ENCODE peak calls at places on chromosomes 6 and 20, in ten cellular contexts. B, K, N, G, S, O, C, E, V and W are unnamed samples.
A peak's percentile ranks its signal among the peaks of the same experiment; 100 is the strongest.

GRCh38 chr6:32416031-32416430 is 9.1 kb upstream of the BTNL2 start:
- DNase-seq in B (no peak), K (no peak), N (no peak), G (peak; percentile 60), S (no peak), O (no peak), C (no peak), E (peak; percentile 58), V (no peak), W (no peak)

GRCh38 chr6:32177182-32177787 is 920 bp upstream of the RNF5 start:
- DNase-seq in B (no peak), K (no peak), N (no peak), G (no peak), S (no peak), O (no peak), C (peak; percentile 50), E (no peak), V (no peak), W (no peak)

GRCh38 chr6:83168556-83168955 is 24.5 kb downstream of the PGM3 start:
- DNase-seq in B (no peak), K (no peak), N (no peak), G (no peak), S (no peak), O (no peak), C (no peak), E (no peak), V (no peak), W (no peak)

GRCh38 chr6:52155791-52156576 is 30.2 kb upstream of the IL17A start:
- DNase-seq in B (no peak), K (no peak), N (no peak), G (peak; percentile 12), S (no peak), O (no peak), C (no peak), E (no peak), V (no peak), W (no peak)

GRCh38 chr6:2432258-2432657 is 186.9 kb upstream of the GMDS start:
- DNase-seq in B (peak; percentile 83), K (no peak), N (peak; percentile 51), G (peak; percentile 97), S (no peak), O (no peak), C (no peak), E (peak; percentile 88), V (no peak), W (no peak)

GRCh38 chr6:134911532-134911931 is 38.4 kb downstream of the ALDH8A1 start:
- DNase-seq in B (peak; percentile 35), K (no peak), N (no peak), G (peak; percentile 93), S (no peak), O (no peak), C (no peak), E (peak; percentile 50), V (no peak), W (no peak)

GRCh38 chr20:57695012-57695411 is 14.8 kb downstream of the PMEPA1 start:
- DNase-seq in B (no peak), K (no peak), N (peak; percentile 55), G (peak; percentile 83), S (no peak), O (no peak), C (no peak), E (no peak), V (no peak), W (no peak)

GRCh38 chr6:134455319-134455718 is 137.4 kb upstream of the SGK1 start:
- DNase-seq in B (no peak), K (no peak), N (no peak), G (no peak), S (no peak), O (no peak), C (no peak), E (no peak), V (no peak), W (no peak)

GRCh38 chr6:144758602-144759001 is 473.5 kb downstream of the UTRN start:
- DNase-seq in B (no peak), K (no peak), N (peak; percentile 28), G (peak; percentile 37), S (no peak), O (no peak), C (no peak), E (peak; percentile 14), V (no peak), W (no peak)

GRCh38 chr20:13029687-13030510 is 21.1 kb downstream of the SPTLC3 start:
- DNase-seq in B (peak; percentile 88), K (no peak), N (peak; percentile 84), G (peak; percentile 97), S (no peak), O (no peak), C (no peak), E (peak; percentile 84), V (no peak), W (no peak)

GRCh38 chr20:17735959-17736621 is 36.3 kb downstream of the BANF2 start:
- DNase-seq in B (no peak), K (no peak), N (no peak), G (peak; percentile 25), S (no peak), O (no peak), C (no peak), E (no peak), V (no peak), W (no peak)

GRCh38 chr20:31605902-31606677 is 1.0 kb downstream of the ID1 start:
- DNase-seq in B (no peak), K (peak; percentile 47), N (no peak), G (peak; percentile 25), S (peak; percentile 78), O (no peak), C (peak; percentile 43), E (peak; percentile 39), V (peak; percentile 33), W (no peak)

GRCh38 chr6:47785187-47785586 is 3.4 kb downstream of the OPN5 start:
- DNase-seq in B (no peak), K (no peak), N (no peak), G (peak; percentile 15), S (no peak), O (no peak), C (no peak), E (no peak), V (no peak), W (no peak)

GRCh38 chr20:44471481-44471882 is 4.2 kb upstream of the TTPAL start:
- DNase-seq in B (peak; percentile 46), K (no peak), N (peak; percentile 35), G (peak; percentile 40), S (no peak), O (no peak), C (no peak), E (peak; percentile 80), V (no peak), W (no peak)

GRCh38 chr6:74166849-74167248 is 470.8 kb downstream of the CD109 start:
- DNase-seq in B (no peak), K (no peak), N (no peak), G (peak; percentile 5), S (no peak), O (no peak), C (no peak), E (no peak), V (no peak), W (no peak)

GRCh38 chr6:12749531-12750379 is 33.2 kb downstream of the PHACTR1 start:
- DNase-seq in B (no peak), K (no peak), N (no peak), G (peak; percentile 10), S (peak; percentile 83), O (no peak), C (peak; percentile 76), E (peak; percentile 33), V (peak; percentile 28), W (no peak)

GRCh38 chr6:161186173-161186769 is 87.6 kb downstream of the AGPAT4 start:
- DNase-seq in B (peak; percentile 78), K (no peak), N (peak; percentile 18), G (peak; percentile 96), S (no peak), O (peak; percentile 31), C (no peak), E (peak; percentile 70), V (no peak), W (no peak)

GRCh38 chr6:38067263-38067980 is 247.9 kb downstream of the ZFAND3 start:
- DNase-seq in B (no peak), K (peak; percentile 6), N (no peak), G (no peak), S (no peak), O (no peak), C (no peak), E (no peak), V (no peak), W (no peak)

GRCh38 chr6:159842035-159842434 is 42.0 kb downstream of the PNLDC1 start:
- DNase-seq in B (no peak), K (no peak), N (peak; percentile 33), G (peak; percentile 4), S (no peak), O (no peak), C (no peak), E (peak; percentile 30), V (no peak), W (no peak)
- TF ChIP-seq CTCF in B (peak; percentile 46), K (no peak), N (peak; percentile 31), G (peak; percentile 50), S (peak; percentile 45), O (no peak), C (no peak), E (peak; percentile 37), V (peak; percentile 40), W (peak; percentile 29)

GRCh38 chr6:151026021-151026663 is 160.6 kb downstream of the MTHFD1L start:
- DNase-seq in B (no peak), K (no peak), N (no peak), G (peak; percentile 23), S (no peak), O (no peak), C (no peak), E (no peak), V (no peak), W (no peak)
- TF ChIP-seq CTCF in B (no peak), K (no peak), N (no peak), G (no peak), S (no peak), O (no peak), C (no peak), E (no peak), V (no peak), W (no peak)

GRCh38 chr6:7087066-7087465 is 20.7 kb upstream of the RREB1 start:
- DNase-seq in B (no peak), K (no peak), N (no peak), G (peak; percentile 25), S (no peak), O (no peak), C (no peak), E (peak; percentile 40), V (no peak), W (no peak)
- TF ChIP-seq CTCF in B (peak; percentile 41), K (no peak), N (no peak), G (peak; percentile 30), S (no peak), O (no peak), C (no peak), E (peak; percentile 30), V (no peak), W (no peak)

DNA sequence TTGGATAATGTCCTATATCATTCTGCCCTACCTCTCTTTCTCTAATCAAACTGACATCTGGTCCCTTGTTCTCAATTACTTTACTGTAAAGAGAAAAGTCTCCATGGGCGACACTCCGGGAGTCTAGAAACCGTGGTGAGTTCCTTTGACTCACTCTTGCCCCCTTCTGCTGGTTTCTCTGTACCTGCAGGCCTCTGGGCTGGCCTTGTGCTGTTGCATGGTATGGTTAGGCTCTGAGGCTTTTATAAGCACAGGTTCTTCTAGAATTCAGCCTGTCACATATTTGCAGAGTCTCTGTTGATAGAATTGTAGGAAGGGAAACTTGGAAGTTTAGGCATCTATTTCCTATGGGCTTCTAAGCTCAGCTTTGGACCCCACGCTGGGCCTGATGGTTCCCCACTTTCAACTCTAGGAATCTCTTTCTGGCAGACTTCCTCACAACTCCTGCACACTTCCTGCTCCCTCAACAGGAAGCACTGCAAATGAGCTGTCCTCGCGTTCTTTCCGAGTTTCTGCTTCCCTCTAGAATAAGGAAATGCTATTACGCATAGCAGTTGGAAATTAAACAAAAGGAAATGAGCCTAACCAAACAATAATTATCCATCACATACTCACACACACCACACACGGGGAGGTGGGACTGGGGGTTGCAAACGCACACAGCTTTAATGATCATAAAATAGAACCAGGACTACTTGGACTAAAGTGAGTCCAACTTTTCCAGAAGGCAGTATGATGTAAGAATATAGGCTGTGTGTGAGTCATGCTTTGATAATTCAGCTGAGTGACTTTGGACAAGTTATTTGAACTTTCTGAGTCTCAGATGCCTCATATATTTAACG is 683.3 kb downstream of the QKI start:
- DNase-seq in B (no peak), K (no peak), N (no peak), G (peak; percentile 90), S (no peak), O (no peak), C (peak; percentile 35), E (peak; percentile 76), V (no peak), W (no peak)
- TF ChIP-seq CTCF in B (no peak), K (no peak), N (no peak), G (no peak), S (no peak), O (no peak), C (no peak), E (peak; percentile 15), V (no peak), W (no peak)